ENCODE peak calls at places on chromosomes 6 and 20, in seven cellular contexts. One of them, this sample, is unnamed.

GRCh38 chr6:158707120-158707519 is 57.3 kb downstream of the SYTL3 start:
- DNase-seq in BJ: no peak
- DNase-seq in H7: peak
- DNase-seq in bronchial epithelial cell: peak
- DNase-seq in lung: peak
- DNase-seq in astrocyte of the cerebellum: no peak
- DNase-seq in A549: peak
- DNase-seq in this sample: no peak

GRCh38 chr6:14681699-14682487 is 564.0 kb upstream of the JARID2 start:
- DNase-seq in lung: no peak
- DNase-seq in H7: no peak
- DNase-seq in BJ: no peak
- DNase-seq in A549: no peak
- DNase-seq in bronchial epithelial cell: no peak
- DNase-seq in astrocyte of the cerebellum: no peak
- DNase-seq in this sample: no peak

GRCh38 chr20:51327251-51327841 is 215.2 kb downstream of the NFATC2 start:
- DNase-seq in bronchial epithelial cell: peak
- DNase-seq in lung: no peak
- DNase-seq in BJ: no peak
- DNase-seq in H7: no peak
- DNase-seq in astrocyte of the cerebellum: peak
- DNase-seq in A549: no peak
- DNase-seq in this sample: peak

GRCh38 chr6:145539831-145540230 is 195.5 kb downstream of the EPM2A start:
- DNase-seq in lung: no peak
- DNase-seq in BJ: no peak
- DNase-seq in astrocyte of the cerebellum: no peak
- DNase-seq in bronchial epithelial cell: peak
- DNase-seq in A549: no peak
- DNase-seq in H7: no peak
- DNase-seq in this sample: no peak

GRCh38 chr6:81759782-81760181 is 7.3 kb upstream of the TENT5A start:
- DNase-seq in bronchial epithelial cell: peak
- DNase-seq in A549: no peak
- DNase-seq in H7: no peak
- DNase-seq in lung: no peak
- DNase-seq in BJ: no peak
- DNase-seq in astrocyte of the cerebellum: no peak
- DNase-seq in this sample: no peak

GRCh38 chr6:142893088-142893487 is 51.9 kb downstream of the HIVEP2 start:
- DNase-seq in astrocyte of the cerebellum: no peak
- DNase-seq in bronchial epithelial cell: peak
- DNase-seq in lung: no peak
- DNase-seq in H7: no peak
- DNase-seq in BJ: no peak
- DNase-seq in A549: no peak
- DNase-seq in this sample: no peak

GRCh38 chr6:19719691-19720127 is 117.5 kb upstream of the ID4 start:
- DNase-seq in astrocyte of the cerebellum: peak
- DNase-seq in BJ: no peak
- DNase-seq in A549: no peak
- DNase-seq in bronchial epithelial cell: peak
- DNase-seq in H7: peak
- DNase-seq in lung: no peak
- DNase-seq in this sample: no peak

GRCh38 chr6:30041821-30042220 is 19.2 kb upstream of the POLR1H start:
- DNase-seq in lung: no peak
- DNase-seq in bronchial epithelial cell: no peak
- DNase-seq in A549: no peak
- DNase-seq in BJ: no peak
- DNase-seq in astrocyte of the cerebellum: no peak
- DNase-seq in H7: no peak
- DNase-seq in this sample: no peak

GRCh38 chr20:48747840-48748416 is 79.9 kb downstream of the PREX1 start:
- DNase-seq in H7: peak
- DNase-seq in BJ: no peak
- DNase-seq in bronchial epithelial cell: no peak
- DNase-seq in lung: no peak
- DNase-seq in astrocyte of the cerebellum: no peak
- DNase-seq in A549: no peak
- DNase-seq in this sample: no peak

GRCh38 chr6:13500264-13500663 is 12.9 kb upstream of the GFOD1 start:
- DNase-seq in H7: no peak
- DNase-seq in A549: no peak
- DNase-seq in astrocyte of the cerebellum: no peak
- DNase-seq in bronchial epithelial cell: peak
- DNase-seq in lung: no peak
- DNase-seq in BJ: no peak
- DNase-seq in this sample: no peak

GRCh38 chr20:58651823-58652605 is 931 bp downstream of the STX16 start:
- DNase-seq in A549: peak
- DNase-seq in H7: peak
- DNase-seq in astrocyte of the cerebellum: no peak
- DNase-seq in bronchial epithelial cell: peak
- DNase-seq in BJ: no peak
- DNase-seq in lung: peak
- DNase-seq in this sample: no peak

GRCh38 chr6:138088307-138088744 is 18.9 kb downstream of the PERP start:
- DNase-seq in A549: peak
- DNase-seq in H7: no peak
- DNase-seq in astrocyte of the cerebellum: peak
- DNase-seq in bronchial epithelial cell: peak
- DNase-seq in BJ: peak
- DNase-seq in lung: no peak
- DNase-seq in this sample: peak

GRCh38 chr6:45965787-45966186 is 49.9 kb downstream of the CLIC5 start:
- DNase-seq in BJ: no peak
- DNase-seq in lung: no peak
- DNase-seq in A549: no peak
- DNase-seq in bronchial epithelial cell: peak
- DNase-seq in H7: no peak
- DNase-seq in astrocyte of the cerebellum: peak
- DNase-seq in this sample: peak

GRCh38 chr6:106739387-106739786 is 110.0 kb downstream of the QRSL1 start:
- DNase-seq in astrocyte of the cerebellum: no peak
- DNase-seq in H7: no peak
- DNase-seq in BJ: no peak
- DNase-seq in lung: peak
- DNase-seq in bronchial epithelial cell: peak
- DNase-seq in A549: peak
- DNase-seq in this sample: no peak

GRCh38 chr20:45890997-45891983 is at the start of the genes CTSA and NEURL2:
- DNase-seq in H7: peak
- DNase-seq in astrocyte of the cerebellum: peak
- DNase-seq in BJ: no peak
- DNase-seq in lung: peak
- DNase-seq in bronchial epithelial cell: peak
- DNase-seq in A549: peak
- DNase-seq in this sample: peak

GRCh38 chr6:170134077-170135040 is 156.5 kb downstream of the DLL1 start:
- DNase-seq in astrocyte of the cerebellum: no peak
- DNase-seq in A549: no peak
- DNase-seq in BJ: no peak
- DNase-seq in lung: no peak
- DNase-seq in bronchial epithelial cell: no peak
- DNase-seq in H7: peak
- DNase-seq in this sample: no peak

GRCh38 chr6:26032387-26033131 is 54.7 kb upstream of the HFE start:
- DNase-seq in lung: no peak
- DNase-seq in bronchial epithelial cell: peak
- DNase-seq in H7: no peak
- DNase-seq in BJ: no peak
- DNase-seq in A549: no peak
- DNase-seq in astrocyte of the cerebellum: no peak
- DNase-seq in this sample: no peak

GRCh38 chr6:26029857-26030653 is 57.2 kb upstream of the HFE start:
- DNase-seq in bronchial epithelial cell: no peak
- DNase-seq in astrocyte of the cerebellum: no peak
- DNase-seq in H7: no peak
- DNase-seq in A549: no peak
- DNase-seq in BJ: no peak
- DNase-seq in lung: no peak
- DNase-seq in this sample: no peak

GRCh38 chr6:26031595-26032386 is 55.4 kb upstream of the HFE start:
- DNase-seq in A549: peak
- DNase-seq in bronchial epithelial cell: peak
- DNase-seq in astrocyte of the cerebellum: peak
- DNase-seq in BJ: peak
- DNase-seq in H7: peak
- DNase-seq in lung: peak
- DNase-seq in this sample: peak

GRCh38 chr6:26030716-26031115 is 56.5 kb upstream of the HFE start:
- DNase-seq in astrocyte of the cerebellum: no peak
- DNase-seq in bronchial epithelial cell: no peak
- DNase-seq in A549: no peak
- DNase-seq in lung: no peak
- DNase-seq in H7: no peak
- DNase-seq in BJ: no peak
- DNase-seq in this sample: no peak

GRCh38 chr6:26031151-26031594 is 56.1 kb upstream of the HFE start:
- DNase-seq in lung: no peak
- DNase-seq in BJ: no peak
- DNase-seq in A549: no peak
- DNase-seq in astrocyte of the cerebellum: no peak
- DNase-seq in bronchial epithelial cell: peak
- DNase-seq in H7: no peak
- DNase-seq in this sample: no peak
- H3K4me3 ChIP-seq in lung: no peak
- H3K4me3 ChIP-seq in BJ: peak
- H3K4me3 ChIP-seq in A549: peak
- H3K4me3 ChIP-seq in astrocyte of the cerebellum: peak
- H3K4me3 ChIP-seq in bronchial epithelial cell: peak
- H3K4me3 ChIP-seq in H7: peak
- H3K4me3 ChIP-seq in this sample: peak

GRCh38 chr20:3238616-3239025 is 369 bp downstream of the SLC4A11 start:
- DNase-seq in BJ: no peak
- DNase-seq in astrocyte of the cerebellum: no peak
- DNase-seq in H7: peak
- DNase-seq in A549: peak
- DNase-seq in lung: no peak
- DNase-seq in bronchial epithelial cell: peak
- DNase-seq in this sample: no peak

GRCh38 chr20:3239026-3239866 is at the start of gene SLC4A11:
- DNase-seq in BJ: peak
- DNase-seq in bronchial epithelial cell: peak
- DNase-seq in A549: peak
- DNase-seq in astrocyte of the cerebellum: no peak
- DNase-seq in H7: peak
- DNase-seq in lung: peak
- DNase-seq in this sample: no peak

GRCh38 chr20:3235661-3236324 is 3.2 kb downstream of the SLC4A11 start:
- DNase-seq in BJ: no peak
- DNase-seq in H7: no peak
- DNase-seq in bronchial epithelial cell: peak
- DNase-seq in lung: no peak
- DNase-seq in A549: peak
- DNase-seq in astrocyte of the cerebellum: no peak
- DNase-seq in this sample: no peak

GRCh38 chr20:3237958-3238615 is 903 bp downstream of the SLC4A11 start:
- DNase-seq in A549: no peak
- DNase-seq in astrocyte of the cerebellum: no peak
- DNase-seq in lung: no peak
- DNase-seq in bronchial epithelial cell: no peak
- DNase-seq in H7: peak
- DNase-seq in BJ: no peak
- DNase-seq in this sample: no peak

DNA sequence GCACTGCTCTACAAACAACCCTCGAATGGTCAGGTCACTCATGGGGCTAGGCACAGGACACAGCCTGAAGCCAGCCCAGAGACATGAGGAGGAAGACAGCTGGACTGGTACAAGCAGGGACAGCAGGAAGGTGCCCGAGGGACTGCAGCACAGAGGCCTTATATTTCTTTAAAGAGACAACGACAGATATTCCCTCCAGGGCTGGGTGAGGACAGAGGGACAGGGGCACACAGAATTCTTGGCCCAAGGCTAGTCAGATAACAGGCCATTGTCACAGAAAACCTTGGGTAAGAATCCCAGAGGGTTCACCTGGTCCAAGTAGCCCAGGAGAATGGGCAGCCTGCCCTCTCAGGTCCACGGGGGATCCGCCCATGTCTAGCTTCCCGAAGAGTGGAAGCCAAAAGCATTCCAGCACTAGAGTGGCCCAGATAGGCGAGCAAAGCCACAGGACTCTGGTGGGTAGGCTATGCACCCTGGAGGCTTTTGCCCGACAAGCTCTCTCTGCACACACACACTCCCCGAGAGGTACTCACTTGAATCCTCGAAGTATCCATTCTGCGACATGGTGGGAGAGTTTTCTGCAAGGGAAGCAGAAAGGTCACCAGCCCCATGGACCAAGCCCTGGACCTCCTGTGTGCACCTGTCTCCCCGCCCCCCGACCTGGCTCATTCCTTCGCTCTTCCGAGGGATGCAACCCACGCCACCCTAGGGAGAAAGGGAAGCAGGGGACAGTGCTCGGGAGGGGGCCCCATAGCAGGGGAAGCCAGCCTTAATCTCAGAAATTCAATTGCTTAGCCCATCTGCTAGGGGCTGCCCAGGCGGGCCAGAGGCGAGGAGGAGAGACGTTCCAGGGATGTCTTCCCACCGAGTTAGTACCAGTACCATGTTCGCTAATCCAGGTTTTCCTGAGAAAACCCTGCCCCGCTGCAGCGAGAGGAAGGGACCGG is 1.7 kb downstream of the SLC4A11 start:
- DNase-seq in H7: peak
- DNase-seq in BJ: no peak
- DNase-seq in lung: no peak
- DNase-seq in A549: no peak
- DNase-seq in bronchial epithelial cell: no peak
- DNase-seq in astrocyte of the cerebellum: no peak
- DNase-seq in this sample: no peak
- H3K4me3 ChIP-seq in H7: peak
- H3K4me3 ChIP-seq in BJ: no peak
- H3K4me3 ChIP-seq in lung: no peak
- H3K4me3 ChIP-seq in A549: no peak
- H3K4me3 ChIP-seq in bronchial epithelial cell: no peak
- H3K4me3 ChIP-seq in astrocyte of the cerebellum: no peak
- H3K4me3 ChIP-seq in this sample: no peak

DNA sequence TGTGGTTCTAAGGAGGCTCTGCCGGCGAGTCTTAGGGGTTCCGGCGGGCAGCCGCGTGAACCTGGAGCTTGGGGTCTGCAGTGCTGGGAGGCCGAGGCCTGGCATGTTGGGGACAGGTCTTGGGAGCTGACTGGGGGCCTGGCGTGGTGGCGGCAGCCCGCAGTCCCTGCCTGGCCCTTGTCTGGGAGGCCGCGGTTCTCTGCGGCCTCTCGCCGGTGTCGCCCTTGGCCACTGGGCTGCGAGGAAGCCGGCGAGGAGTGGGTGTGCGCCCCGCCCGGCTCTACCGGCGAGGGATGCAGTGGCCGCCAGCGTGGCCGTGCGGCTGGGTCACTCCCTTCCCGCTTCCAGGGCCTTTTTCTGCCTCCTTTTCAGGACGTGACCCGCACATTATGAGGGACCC is 36.3 kb downstream of the IGF2R start:
- DNase-seq in astrocyte of the cerebellum: no peak
- DNase-seq in A549: no peak
- DNase-seq in BJ: no peak
- DNase-seq in bronchial epithelial cell: no peak
- DNase-seq in lung: no peak
- DNase-seq in H7: peak
- DNase-seq in this sample: no peak
- H3K4me3 ChIP-seq in astrocyte of the cerebellum: no peak
- H3K4me3 ChIP-seq in A549: no peak
- H3K4me3 ChIP-seq in BJ: no peak
- H3K4me3 ChIP-seq in bronchial epithelial cell: no peak
- H3K4me3 ChIP-seq in lung: no peak
- H3K4me3 ChIP-seq in H7: no peak
- H3K4me3 ChIP-seq in this sample: no peak

GRCh38 chr6:1855890-1856289 is 246.2 kb downstream of the FOXC1 start:
- DNase-seq in lung: no peak
- DNase-seq in BJ: no peak
- DNase-seq in A549: no peak
- DNase-seq in H7: no peak
- DNase-seq in astrocyte of the cerebellum: no peak
- DNase-seq in bronchial epithelial cell: no peak
- DNase-seq in this sample: no peak
- H3K4me3 ChIP-seq in lung: no peak
- H3K4me3 ChIP-seq in BJ: no peak
- H3K4me3 ChIP-seq in A549: no peak
- H3K4me3 ChIP-seq in H7: no peak
- H3K4me3 ChIP-seq in astrocyte of the cerebellum: no peak
- H3K4me3 ChIP-seq in bronchial epithelial cell: no peak
- H3K4me3 ChIP-seq in this sample: no peak

This sample was measured in skeletal muscle cell.